ENCODE peak calls at places on chromosomes 3 and 15, in four cellular contexts. N is stimulated activated CD4-positive, alpha-beta T cell treated with anti-CD3 and anti-CD28 coated beads, Interleukin-12 subunit alpha, Interleukin-12 subunit beta, amount 100 ng/mL, for 4 hours; L is stimulated activated naive CD8-positive, alpha-beta T cell treated with anti-CD3 and anti-CD28 coated beads, Interleukin-15, Interleukin-2, amounts not matched to agents 100 U/mL and 50 U/mL, for 24 hours; F is AG09319. D is an unnamed sample.
A peak's percentile ranks its signal among the peaks of the same experiment; 100 is the strongest.

GRCh38 chr3:130841357-130841756 is 52.5 kb upstream of the ATP2C1 start:
- DNase-seq in N (no peak), F (no peak), L (no peak), D (no peak)

GRCh38 chr15:69377137-69377536 is 37.0 kb upstream of the KIF23 start:
- DNase-seq in L (no peak), F (no peak), N (no peak), D (no peak)

GRCh38 chr3:10855871-10856662 is 40.0 kb downstream of the SLC6A11 start:
- DNase-seq in L (no peak), F (no peak), N (no peak), D (no peak)

GRCh38 chr3:104245981-104246380 is 1120.7 kb upstream of the ALCAM start:
- DNase-seq in N (no peak), L (no peak), F (no peak), D (no peak)

GRCh38 chr3:73552700-73553099 is 72.0 kb downstream of the PDZRN3 start:
- DNase-seq in N (no peak), F (no peak), L (no peak), D (no peak)

GRCh38 chr15:79015416-79015815 is 70.6 kb upstream of the CTSH start:
- DNase-seq in F (no peak), N (no peak), L (no peak), D (no peak)

GRCh38 chr3:146380052-146380451 is 89.3 kb downstream of the PLSCR2 start:
- DNase-seq in F (no peak), L (no peak), N (no peak), D (no peak)

GRCh38 chr15:64877435-64877834 is 34.3 kb upstream of the ANKDD1A start:
- DNase-seq in L (no peak), N (no peak), F (no peak), D (no peak)

GRCh38 chr3:68893600-68894239 is 38.6 kb downstream of the TAFA4 start:
- DNase-seq in N (no peak), F (peak; percentile 1), L (no peak), D (peak; percentile 4)

GRCh38 chr3:195807681-195808121 is 4.0 kb downstream of the MUC4 start:
- DNase-seq in L (no peak), N (no peak), F (no peak), D (no peak)

GRCh38 chr3:99562138-99562537 is 76.3 kb upstream of the COL8A1 start:
- DNase-seq in N (no peak), L (no peak), F (no peak), D (no peak)

GRCh38 chr15:59892995-59893394 is 111.1 kb upstream of the FOXB1 start:
- DNase-seq in L (no peak), N (no peak), F (no peak), D (no peak)

GRCh38 chr3:140956058-140956835 is 14.6 kb downstream of the SLC25A36 start:
- DNase-seq in L (no peak), F (no peak), N (no peak), D (no peak)

GRCh38 chr3:116663161-116663885 is 46.3 kb upstream of the TUSC7 start:
- DNase-seq in F (no peak), N (no peak), L (no peak), D (no peak)

GRCh38 chr3:23668430-23668904 is 137.3 kb upstream of the UBE2E1 start:
- DNase-seq in N (no peak), F (no peak), L (no peak), D (peak; percentile 81)

GRCh38 chr15:51647128-51647562 is 24.6 kb upstream of the DMXL2 start:
- DNase-seq in L (no peak), F (peak; percentile 0), N (no peak), D (peak; percentile 17)

GRCh38 chr15:39205081-39205480 is 375.8 kb upstream of the THBS1 start:
- DNase-seq in N (no peak), F (no peak), L (no peak), D (no peak)